ENCODE peak calls at places on chromosomes 5 and 9, in five cellular contexts. One of them, this sample, is unnamed. For H3K4me1, the result is how much of the 10 kb centered on the place peaks cover.

GRCh38 chr9:26260238-26260637 is 582.0 kb upstream of the TUSC1 start:
- DNase-seq in mammary epithelial cell: peak
- DNase-seq in breast epithelium: no peak
- DNase-seq in left lung: no peak
- DNase-seq in NT2/D1: no peak
- DNase-seq in this sample: no peak

GRCh38 chr5:78569441-78569840 is 79.1 kb downstream of the LHFPL2 start:
- DNase-seq in mammary epithelial cell: no peak
- DNase-seq in left lung: peak
- DNase-seq in breast epithelium: peak
- DNase-seq in NT2/D1: no peak
- DNase-seq in this sample: no peak

GRCh38 chr5:151700816-151701215 is 14.1 kb upstream of the SPARC start:
- DNase-seq in NT2/D1: no peak
- DNase-seq in left lung: no peak
- DNase-seq in mammary epithelial cell: no peak
- DNase-seq in breast epithelium: no peak
- DNase-seq in this sample: no peak

GRCh38 chr9:119639287-119639955 is 270.2 kb upstream of the BRINP1 start:
- DNase-seq in NT2/D1: peak
- DNase-seq in left lung: no peak
- DNase-seq in breast epithelium: no peak
- DNase-seq in mammary epithelial cell: no peak
- DNase-seq in this sample: no peak

GRCh38 chr5:132877938-132878337 is 4.5 kb downstream of the LEAP2 start:
- DNase-seq in NT2/D1: no peak
- DNase-seq in breast epithelium: no peak
- DNase-seq in mammary epithelial cell: no peak
- DNase-seq in left lung: peak
- DNase-seq in this sample: no peak

GRCh38 chr5:102138243-102138653 is 157.8 kb downstream of the SLCO4C1 start:
- DNase-seq in mammary epithelial cell: no peak
- DNase-seq in left lung: no peak
- DNase-seq in NT2/D1: no peak
- DNase-seq in breast epithelium: no peak
- DNase-seq in this sample: no peak

GRCh38 chr5:109882546-109882945 is 192.8 kb downstream of the MAN2A1 start:
- DNase-seq in breast epithelium: no peak
- DNase-seq in NT2/D1: no peak
- DNase-seq in left lung: no peak
- DNase-seq in mammary epithelial cell: peak
- DNase-seq in this sample: no peak

GRCh38 chr5:128135286-128135685 is 51.7 kb downstream of the SLC12A2 start:
- DNase-seq in breast epithelium: no peak
- DNase-seq in mammary epithelial cell: no peak
- DNase-seq in NT2/D1: no peak
- DNase-seq in left lung: no peak
- DNase-seq in this sample: no peak

GRCh38 chr9:101530076-101530711 is 3.5 kb upstream of the RNF20 start:
- DNase-seq in breast epithelium: peak
- DNase-seq in left lung: peak
- DNase-seq in NT2/D1: peak
- DNase-seq in mammary epithelial cell: peak
- DNase-seq in this sample: peak

GRCh38 chr9:127399736-127400269 is 2.8 kb downstream of the SLC2A8 start:
- DNase-seq in mammary epithelial cell: no peak
- DNase-seq in left lung: no peak
- DNase-seq in breast epithelium: no peak
- DNase-seq in NT2/D1: no peak
- DNase-seq in this sample: no peak

GRCh38 chr9:127398715-127399400 is 1.9 kb downstream of the SLC2A8 start:
- DNase-seq in left lung: no peak
- DNase-seq in NT2/D1: no peak
- DNase-seq in breast epithelium: no peak
- DNase-seq in mammary epithelial cell: no peak
- DNase-seq in this sample: no peak

GRCh38 chr9:127396808-127397721 is at the start of gene SLC2A8:
- DNase-seq in NT2/D1: peak
- DNase-seq in mammary epithelial cell: peak
- DNase-seq in left lung: peak
- DNase-seq in breast epithelium: peak
- DNase-seq in this sample: peak

GRCh38 chr9:127396253-127396807 is 639 bp upstream of the SLC2A8 start:
- DNase-seq in NT2/D1: no peak
- DNase-seq in mammary epithelial cell: no peak
- DNase-seq in breast epithelium: no peak
- DNase-seq in left lung: no peak
- DNase-seq in this sample: no peak

DNA sequence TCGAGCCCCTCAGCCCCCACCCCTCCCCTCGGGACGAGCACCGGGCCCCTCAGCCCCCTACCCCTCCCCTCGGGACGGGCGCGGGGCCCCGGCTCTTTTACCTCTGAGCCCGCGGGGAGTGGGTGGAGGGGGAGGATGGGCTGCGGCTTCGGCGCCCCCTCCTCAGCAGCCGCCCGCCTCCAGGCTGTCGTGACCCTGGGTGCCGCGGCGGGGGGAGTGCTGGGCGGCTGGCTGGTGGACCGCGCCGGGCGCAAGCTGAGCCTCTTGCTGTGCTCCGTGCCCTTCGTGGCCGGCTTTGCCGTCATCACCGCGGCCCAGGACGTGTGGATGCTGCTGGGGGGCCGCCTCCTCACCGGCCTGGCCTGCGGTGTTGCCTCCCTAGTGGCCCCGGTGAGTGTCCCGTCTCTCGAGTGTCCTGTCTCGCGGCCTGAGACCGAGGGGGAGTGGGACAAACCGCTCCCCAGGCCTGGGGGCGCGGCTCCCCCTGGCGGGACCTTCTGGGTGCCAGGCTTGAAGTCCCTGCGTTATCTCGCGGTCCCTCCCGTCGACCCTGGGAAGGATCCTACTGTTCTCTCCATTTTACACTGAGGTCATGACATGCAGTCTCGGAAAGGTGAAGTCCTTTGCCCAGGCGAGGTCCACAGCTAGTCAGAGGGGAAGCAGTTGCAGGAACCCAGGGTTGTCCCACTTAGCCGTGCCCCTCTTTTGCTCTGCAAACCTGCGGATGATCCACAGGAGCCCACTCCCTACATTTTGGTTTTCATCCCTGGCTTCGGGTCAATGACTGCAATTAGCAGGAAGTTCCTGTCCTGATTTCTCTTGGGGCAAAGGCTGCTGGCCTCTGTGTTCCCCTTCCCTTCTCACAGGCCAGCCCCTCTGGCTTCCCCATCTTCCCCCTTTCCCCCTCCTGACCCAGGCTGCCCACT is 1.0 kb downstream of the SLC2A8 start:
- DNase-seq in mammary epithelial cell: peak
- DNase-seq in NT2/D1: no peak
- DNase-seq in left lung: peak
- DNase-seq in breast epithelium: no peak
- DNase-seq in this sample: no peak
- H3K4me1 ChIP-seq in mammary epithelial cell: under half
- H3K4me1 ChIP-seq in NT2/D1: under half
- H3K4me1 ChIP-seq in left lung: under half
- H3K4me1 ChIP-seq in breast epithelium: under half
- H3K4me1 ChIP-seq in this sample: under half

DNA sequence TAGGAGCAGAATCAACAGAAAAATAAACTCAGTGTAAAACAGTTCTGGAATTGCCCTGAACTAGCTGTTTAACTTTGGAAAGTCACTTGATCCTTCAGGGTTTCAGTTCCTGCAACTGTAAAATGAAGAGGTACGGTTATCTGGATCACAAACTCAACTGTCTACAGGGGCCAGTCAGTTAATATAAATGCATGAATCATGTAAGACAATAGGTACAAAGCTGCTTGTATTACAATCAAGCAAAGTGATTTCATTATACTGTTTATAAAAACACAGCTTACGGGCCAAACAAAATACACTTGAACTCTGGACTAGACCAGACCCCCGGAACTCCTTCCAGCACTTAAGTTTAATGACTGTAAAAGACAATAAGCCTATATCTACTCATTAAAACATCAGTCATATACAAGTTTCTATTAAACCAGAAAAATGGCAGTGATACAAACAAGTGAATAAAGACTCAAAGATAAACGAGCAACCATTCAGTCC is 73.0 kb downstream of the MRPS27 start:
- DNase-seq in breast epithelium: no peak
- DNase-seq in left lung: no peak
- DNase-seq in NT2/D1: no peak
- DNase-seq in mammary epithelial cell: no peak
- DNase-seq in this sample: no peak
- H3K4me1 ChIP-seq in breast epithelium: under half
- H3K4me1 ChIP-seq in left lung: under half
- H3K4me1 ChIP-seq in NT2/D1: under half
- H3K4me1 ChIP-seq in mammary epithelial cell: under half
- H3K4me1 ChIP-seq in this sample: under half

DNA sequence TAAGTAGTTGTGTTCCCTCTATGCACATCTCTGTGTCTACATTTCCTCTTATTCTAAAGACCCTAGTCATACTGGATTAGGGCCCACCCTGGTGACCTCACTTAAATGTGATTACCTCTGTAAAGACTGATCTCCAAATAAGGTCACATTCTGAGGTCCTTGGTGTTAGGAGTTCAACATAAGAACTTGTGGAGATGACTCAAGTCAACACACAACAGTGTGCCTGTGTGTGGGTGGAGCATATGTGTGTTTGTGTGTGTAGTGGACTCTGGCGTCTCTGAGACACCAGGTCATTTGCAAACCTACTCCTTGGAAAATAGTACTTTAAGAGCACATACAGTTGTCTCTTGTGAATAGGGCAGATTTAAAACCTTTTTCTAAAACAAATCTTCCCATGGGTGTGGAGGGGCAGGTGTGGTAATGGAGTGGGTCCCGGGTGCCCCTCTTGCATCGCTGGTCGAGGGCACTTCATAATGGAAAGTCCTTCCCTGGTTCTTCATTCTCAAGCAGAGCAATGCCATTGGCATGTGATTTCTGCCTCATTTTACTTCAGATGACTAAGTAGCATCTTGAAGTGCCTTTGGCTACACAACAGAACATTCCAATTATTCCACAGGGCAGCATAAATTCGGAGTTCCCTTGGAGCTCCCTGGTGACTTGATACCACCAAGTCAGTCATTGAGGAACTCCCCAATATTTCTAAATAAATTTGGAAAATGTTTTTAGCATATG is 84.4 kb downstream of the C9orf152 start:
- DNase-seq in breast epithelium: no peak
- DNase-seq in NT2/D1: no peak
- DNase-seq in left lung: no peak
- DNase-seq in mammary epithelial cell: peak
- DNase-seq in this sample: no peak
- H3K4me1 ChIP-seq in breast epithelium: under half
- H3K4me1 ChIP-seq in NT2/D1: under half
- H3K4me1 ChIP-seq in left lung: under half
- H3K4me1 ChIP-seq in mammary epithelial cell: half or more
- H3K4me1 ChIP-seq in this sample: under half

DNA sequence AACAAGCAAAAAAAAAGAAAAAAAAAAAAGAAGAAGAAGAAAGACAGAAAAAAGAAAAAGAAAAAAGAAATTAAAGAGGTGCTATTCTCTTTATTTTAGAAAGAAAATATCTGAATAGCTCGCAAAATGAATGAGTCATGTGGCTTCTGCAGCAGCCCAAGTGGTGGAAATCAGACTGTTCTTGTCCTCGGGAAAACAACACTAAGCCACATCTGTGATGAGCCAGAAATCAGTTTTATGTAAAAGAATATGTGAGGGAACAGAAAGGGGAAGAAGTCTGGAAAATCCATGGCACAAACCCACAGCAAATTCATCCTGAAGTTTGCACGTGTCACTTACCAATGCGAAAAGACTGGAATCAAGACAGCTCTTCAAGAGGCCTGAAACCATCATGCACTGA is 118.7 kb upstream of the GAS1 start:
- DNase-seq in mammary epithelial cell: no peak
- DNase-seq in left lung: no peak
- DNase-seq in breast epithelium: no peak
- DNase-seq in NT2/D1: no peak
- DNase-seq in this sample: no peak
- H3K4me1 ChIP-seq in mammary epithelial cell: under half
- H3K4me1 ChIP-seq in left lung: under half
- H3K4me1 ChIP-seq in breast epithelium: under half
- H3K4me1 ChIP-seq in NT2/D1: under half
- H3K4me1 ChIP-seq in this sample: under half

GRCh38 chr5:150281987-150282386 is 7.6 kb downstream of the CAMK2A start:
- DNase-seq in mammary epithelial cell: no peak
- DNase-seq in breast epithelium: no peak
- DNase-seq in left lung: no peak
- DNase-seq in NT2/D1: no peak
- DNase-seq in this sample: no peak
- H3K4me1 ChIP-seq in mammary epithelial cell: under half
- H3K4me1 ChIP-seq in breast epithelium: under half
- H3K4me1 ChIP-seq in left lung: under half
- H3K4me1 ChIP-seq in NT2/D1: under half
- H3K4me1 ChIP-seq in this sample: under half

GRCh38 chr5:96661101-96661840 is 905 bp upstream of the CAST start:
- DNase-seq in breast epithelium: no peak
- DNase-seq in mammary epithelial cell: peak
- DNase-seq in left lung: peak
- DNase-seq in NT2/D1: no peak
- DNase-seq in this sample: no peak
- H3K4me1 ChIP-seq in breast epithelium: under half
- H3K4me1 ChIP-seq in mammary epithelial cell: under half
- H3K4me1 ChIP-seq in left lung: under half
- H3K4me1 ChIP-seq in NT2/D1: under half
- H3K4me1 ChIP-seq in this sample: under half

GRCh38 chr5:124677999-124678385 is 68.4 kb downstream of the ZNF608 start:
- DNase-seq in mammary epithelial cell: no peak
- DNase-seq in breast epithelium: no peak
- DNase-seq in NT2/D1: no peak
- DNase-seq in left lung: no peak
- DNase-seq in this sample: no peak

GRCh38 chr5:124678992-124679519 is 67.4 kb downstream of the ZNF608 start:
- DNase-seq in left lung: no peak
- DNase-seq in NT2/D1: no peak
- DNase-seq in mammary epithelial cell: no peak
- DNase-seq in breast epithelium: no peak
- DNase-seq in this sample: no peak

GRCh38 chr5:124679578-124680210 is 66.7 kb downstream of the ZNF608 start:
- DNase-seq in breast epithelium: no peak
- DNase-seq in mammary epithelial cell: no peak
- DNase-seq in left lung: no peak
- DNase-seq in NT2/D1: no peak
- DNase-seq in this sample: no peak

GRCh38 chr5:124677376-124677998 is 69.0 kb downstream of the ZNF608 start:
- DNase-seq in left lung: no peak
- DNase-seq in breast epithelium: no peak
- DNase-seq in NT2/D1: no peak
- DNase-seq in mammary epithelial cell: no peak
- DNase-seq in this sample: no peak

DNA sequence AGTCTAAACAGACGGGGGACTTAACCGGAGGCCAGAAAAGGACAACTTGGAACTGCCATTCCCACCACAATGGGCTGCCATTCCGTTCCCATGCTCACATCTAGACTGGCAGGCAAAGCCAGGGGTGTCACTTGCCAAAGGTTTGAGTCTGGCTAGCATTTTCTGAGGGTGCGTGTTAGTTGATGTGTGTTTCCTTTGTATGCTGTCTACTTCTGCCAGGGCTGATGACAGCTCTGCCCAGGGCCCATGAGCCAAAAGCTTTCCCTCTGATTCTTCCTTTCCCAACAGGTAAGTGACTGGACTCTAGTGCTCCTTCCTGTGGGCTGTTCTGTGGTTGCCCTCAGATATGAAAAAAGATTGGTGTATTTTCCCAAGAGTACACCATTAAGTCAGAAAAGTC is 68.0 kb downstream of the ZNF608 start:
- DNase-seq in mammary epithelial cell: peak
- DNase-seq in NT2/D1: no peak
- DNase-seq in left lung: no peak
- DNase-seq in breast epithelium: no peak
- DNase-seq in this sample: no peak
- H3K4me1 ChIP-seq in mammary epithelial cell: under half
- H3K4me1 ChIP-seq in NT2/D1: under half
- H3K4me1 ChIP-seq in left lung: under half
- H3K4me1 ChIP-seq in breast epithelium: under half
- H3K4me1 ChIP-seq in this sample: under half

This sample was measured in ascending aorta.